ENCODE peak calls at places on chromosomes 2 and 18, in seven cellular contexts. W is fibroblast of lung, O is cardiac muscle cell, H is uterus, D is right lobe of liver, K is PC-3, T is prostate gland. V is an unnamed sample.
A peak's percentile ranks its signal among the peaks of the same experiment; 100 is the strongest.

GRCh38 chr2:64214281-64215115 is 70.3 kb upstream of the PELI1 start:
- DNase-seq in W (no peak), O (no peak), H (no peak), D (no peak), K (no peak), T (no peak), V (peak; percentile 62)

GRCh38 chr2:104859310-104860130 is 5.6 kb downstream of the POU3F3 start:
- DNase-seq in W (no peak), O (no peak), H (no peak), D (no peak), K (no peak), T (no peak), V (no peak)

GRCh38 chr2:187615364-187615763 is 61.1 kb upstream of the TFPI start:
- DNase-seq in W (no peak), O (no peak), H (no peak), D (no peak), K (no peak), T (no peak), V (no peak)

GRCh38 chr2:20879221-20879620 is 56.3 kb upstream of the LDAH start:
- DNase-seq in W (no peak), O (no peak), H (no peak), D (no peak), K (no peak), T (no peak), V (no peak)

GRCh38 chr2:129922571-129923264 is 56.7 kb upstream of the RAB6C start:
- DNase-seq in W (no peak), O (no peak), H (no peak), D (peak; percentile 33), K (no peak), T (no peak), V (no peak)

GRCh38 chr2:50181212-50181611 is 850.7 kb downstream of the NRXN1 start:
- DNase-seq in W (no peak), O (peak; percentile 44), H (no peak), D (no peak), K (no peak), T (no peak), V (no peak)

GRCh38 chr18:73848656-73849055 is 299.0 kb downstream of the FBXO15 start:
- DNase-seq in W (peak; percentile 75), O (no peak), H (no peak), D (no peak), K (peak; percentile 79), T (no peak), V (no peak)

GRCh38 chr2:155060906-155061305 is 362.4 kb downstream of the KCNJ3 start:
- DNase-seq in W (no peak), O (no peak), H (no peak), D (no peak), K (no peak), T (no peak), V (no peak)

GRCh38 chr2:8684885-8685696 is 3.2 kb downstream of the ID2 start:
- DNase-seq in W (peak; percentile 15), O (peak; percentile 84), H (peak; percentile 50), D (peak; percentile 92), K (peak; percentile 39), T (peak; percentile 58), V (peak; percentile 91)

DNA sequence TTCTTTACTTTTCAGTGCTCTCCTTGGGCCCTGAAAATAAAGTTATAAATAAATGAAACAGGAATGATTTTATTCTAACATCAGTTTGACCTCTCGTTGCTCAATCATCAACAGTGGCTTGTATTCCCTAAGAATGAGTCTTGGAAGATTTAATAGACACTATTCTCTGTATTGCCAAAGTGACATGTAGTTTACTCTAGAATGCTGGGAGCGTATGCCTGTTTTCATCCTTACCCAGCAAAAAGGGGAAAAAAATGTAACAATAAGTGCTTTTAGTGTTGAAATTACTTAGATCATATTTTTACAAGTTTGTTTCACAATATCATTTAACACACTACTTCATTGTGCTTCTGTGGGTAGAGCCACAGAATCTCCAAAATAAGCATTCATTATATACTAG is 240.6 kb upstream of the CWC22 start:
- DNase-seq in W (peak; percentile 28), O (no peak), H (no peak), D (no peak), K (no peak), T (no peak), V (no peak)
- H3K27ac ChIP-seq in W (no peak overlapping the region), O (no peak overlapping the region), H (no peak overlapping the region), D (no peak overlapping the region), K (no peak overlapping the region), T (no peak overlapping the region), V (no peak overlapping the region)

DNA sequence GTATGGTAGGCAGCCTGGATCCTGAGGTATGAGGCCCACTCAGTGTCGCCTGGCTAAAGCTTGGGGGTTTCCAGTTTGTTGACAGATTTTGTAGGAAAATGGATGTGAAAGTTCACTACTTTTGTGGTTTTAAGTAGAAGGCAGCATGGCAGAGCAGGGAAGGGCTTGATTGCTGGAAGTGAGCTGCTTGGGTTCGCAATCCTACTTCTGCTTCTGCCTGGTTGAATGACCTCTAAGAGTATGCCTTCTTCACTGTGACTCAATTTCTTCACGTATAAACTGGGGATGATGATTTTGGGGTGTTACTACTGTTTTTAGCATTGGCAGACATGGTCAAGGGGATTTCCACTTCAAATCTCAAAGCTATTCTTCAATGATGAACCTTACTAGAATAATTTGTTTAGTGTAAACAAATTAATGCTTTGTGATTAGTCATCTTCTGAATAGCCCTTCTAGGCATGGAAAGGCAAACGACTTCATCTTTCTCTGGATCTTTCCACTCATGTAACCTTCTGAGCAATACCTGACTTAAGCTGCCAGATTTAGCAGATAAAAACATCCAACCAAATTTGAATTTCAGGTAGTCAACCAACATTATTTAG is 13.2 kb downstream of the BMP10 start:
- DNase-seq in W (no peak), O (no peak), H (no peak), D (no peak), K (no peak), T (no peak), V (no peak)
- H3K27ac ChIP-seq in W (no peak overlapping the region), O (no peak overlapping the region), H (no peak overlapping the region), D (no peak overlapping the region), K (no peak overlapping the region), T (no peak overlapping the region), V (no peak overlapping the region)

GRCh38 chr18:23573020-23573419 is 13.3 kb downstream of the NPC1 start:
- DNase-seq in W (no peak), O (no peak), H (no peak), D (no peak), K (no peak), T (no peak), V (no peak)
- H3K27ac ChIP-seq in W (no peak overlapping the region), O (no peak overlapping the region), H (no peak overlapping the region), D (no peak overlapping the region), K (no peak overlapping the region), T (no peak overlapping the region), V (no peak overlapping the region)

GRCh38 chr2:219593154-219593553 is 4.5 kb upstream of the STK11IP start:
- DNase-seq in W (no peak), O (no peak), H (no peak), D (no peak), K (no peak), T (no peak), V (no peak)

GRCh38 chr2:219592721-219593120 is 4.9 kb upstream of the STK11IP start:
- DNase-seq in W (no peak), O (no peak), H (no peak), D (no peak), K (no peak), T (no peak), V (no peak)

GRCh38 chr2:219597552-219598307 is at the start of gene STK11IP:
- DNase-seq in W (peak; percentile 97), O (peak; percentile 97), H (peak; percentile 96), D (peak; percentile 99), K (peak; percentile 96), T (peak; percentile 96), V (peak; percentile 99)

GRCh38 chr2:219596954-219597551 is 604 bp upstream of the STK11IP start:
- DNase-seq in W (no peak), O (no peak), H (no peak), D (no peak), K (peak; percentile 15), T (no peak), V (no peak)

DNA sequence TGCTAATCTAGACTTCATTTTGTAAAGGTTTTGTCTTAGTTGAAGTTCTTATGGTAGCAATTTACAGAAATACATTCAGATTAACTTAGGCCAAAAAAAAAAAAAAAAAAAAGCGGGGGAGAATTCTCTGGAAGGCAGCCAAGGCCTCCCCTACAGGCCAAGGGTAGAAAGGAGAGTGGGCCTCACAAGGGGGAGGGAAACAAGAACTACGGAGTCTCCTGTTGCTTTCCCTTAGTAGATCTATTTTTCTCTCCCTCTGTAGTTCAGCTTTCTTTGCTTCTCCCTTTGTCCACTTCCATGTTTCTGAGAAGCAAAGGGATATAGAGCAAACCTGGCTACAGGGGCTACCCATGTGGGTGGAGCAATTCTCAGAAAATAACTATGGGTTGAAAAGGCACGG is 2.4 kb upstream of the STK11IP start:
- DNase-seq in W (no peak), O (peak; percentile 72), H (no peak), D (no peak), K (no peak), T (no peak), V (no peak)
- H3K27ac ChIP-seq in W (no peak overlapping the region), O (peak overlapping the region; percentile 87), H (no peak overlapping the region), D (no peak overlapping the region), K (no peak overlapping the region), T (no peak overlapping the region), V (no peak overlapping the region)

DNA sequence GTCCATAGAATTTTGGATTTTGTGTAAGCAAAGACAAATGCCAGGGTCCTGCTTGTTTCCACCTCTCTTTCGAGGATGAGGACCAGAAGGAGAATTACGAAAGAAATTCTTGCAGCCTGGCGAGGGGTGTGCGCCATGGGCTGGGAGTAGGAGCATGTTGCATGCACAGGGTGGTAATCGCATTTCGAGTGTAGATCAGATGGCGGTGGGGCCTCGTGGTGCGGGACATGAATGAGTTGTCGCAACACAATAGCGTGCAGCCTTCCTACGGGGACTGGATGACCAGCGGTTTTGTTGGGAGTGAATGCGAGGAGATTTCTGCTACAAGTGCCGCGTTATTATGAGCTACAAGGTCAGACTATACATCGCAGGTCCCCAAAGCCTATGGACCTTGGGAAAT is 4.2 kb upstream of the EN1 start:
- DNase-seq in W (no peak), O (no peak), H (no peak), D (no peak), K (no peak), T (no peak), V (peak; percentile 46)
- H3K27ac ChIP-seq in W (no peak overlapping the region), O (no peak overlapping the region), H (no peak overlapping the region), D (no peak overlapping the region), K (no peak overlapping the region), T (no peak overlapping the region), V (no peak overlapping the region)

DNA sequence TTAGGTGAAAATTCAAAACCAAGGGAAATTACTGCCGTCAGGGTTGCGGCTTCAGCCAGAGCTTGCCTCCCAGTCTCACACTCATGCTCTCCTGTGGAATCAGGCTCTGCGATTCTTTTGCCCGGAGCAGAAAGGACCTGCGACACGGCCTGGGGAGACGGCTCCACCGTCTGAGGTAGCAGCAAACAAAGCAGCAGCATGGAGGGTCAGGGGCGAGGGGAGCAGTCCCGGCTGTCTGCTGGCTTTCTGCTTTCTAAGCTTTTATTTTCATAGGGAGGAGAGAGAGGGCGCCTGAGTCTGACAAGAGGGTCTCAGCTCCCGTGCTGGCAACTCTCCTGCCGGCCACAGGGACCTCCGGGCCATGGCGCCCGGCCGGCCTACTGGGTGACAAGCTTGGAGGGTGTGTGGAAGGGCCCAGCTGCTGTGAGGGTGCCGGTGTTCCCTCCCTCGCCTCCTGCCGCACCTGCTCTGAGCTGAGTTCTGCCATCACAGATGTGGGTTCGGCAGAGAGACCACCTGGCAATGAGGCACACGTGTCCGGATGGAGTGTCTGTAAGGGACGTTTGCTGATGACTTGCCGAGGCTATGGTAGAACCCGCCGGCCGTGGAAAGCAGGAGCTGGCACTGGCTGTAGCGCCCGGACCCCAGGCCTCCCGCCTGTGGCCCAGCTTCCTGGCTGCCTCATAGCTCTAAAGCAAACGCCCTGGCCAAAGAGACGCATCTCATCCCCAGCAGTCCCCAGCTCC is 66.2 kb upstream of the CTDP1 start:
- DNase-seq in W (no peak), O (no peak), H (no peak), D (peak; percentile 30), K (no peak), T (no peak), V (no peak)
- H3K27ac ChIP-seq in W (no peak overlapping the region), O (no peak overlapping the region), H (no peak overlapping the region), D (no peak overlapping the region), K (no peak overlapping the region), T (no peak overlapping the region), V (no peak overlapping the region)

GRCh38 chr18:13376841-13377351 is 158.3 kb downstream of the LDLRAD4 start:
- DNase-seq in W (no peak), O (no peak), H (no peak), D (no peak), K (no peak), T (no peak), V (peak; percentile 13)
- H3K27ac ChIP-seq in W (no peak overlapping the region), O (no peak overlapping the region), H (no peak overlapping the region), D (no peak overlapping the region), K (no peak overlapping the region), T (no peak overlapping the region), V (no peak overlapping the region)

V was measured in osteoblast.